ENCODE peak calls at places on chromosomes 5 and 9, in four cellular contexts. One of them, this sample, is unnamed.

GRCh38 chr9:109119439-109120203 is at the start of gene TMEM245:
- DNase-seq in retinal pigment epithelial cell: peak
- DNase-seq in HFFc6: peak
- DNase-seq in neural progenitor cell: peak
- DNase-seq in this sample: peak

GRCh38 chr5:5276471-5276870 is 136.3 kb downstream of the ADAMTS16 start:
- DNase-seq in neural progenitor cell: no peak
- DNase-seq in HFFc6: no peak
- DNase-seq in retinal pigment epithelial cell: peak
- DNase-seq in this sample: no peak

GRCh38 chr9:123115146-123115913 is 81.9 kb downstream of the GPR21 start:
- DNase-seq in retinal pigment epithelial cell: no peak
- DNase-seq in neural progenitor cell: no peak
- DNase-seq in HFFc6: no peak
- DNase-seq in this sample: no peak

GRCh38 chr5:95283022-95283615 is 1.8 kb downstream of the MCTP1 start:
- DNase-seq in retinal pigment epithelial cell: no peak
- DNase-seq in neural progenitor cell: peak
- DNase-seq in HFFc6: no peak
- DNase-seq in this sample: no peak

GRCh38 chr5:37086466-37087178 is 162.6 kb downstream of the CPLANE1 start:
- DNase-seq in HFFc6: peak
- DNase-seq in retinal pigment epithelial cell: no peak
- DNase-seq in neural progenitor cell: no peak
- DNase-seq in this sample: no peak

GRCh38 chr5:140261403-140262171 is 41.3 kb downstream of the PFDN1 start:
- DNase-seq in neural progenitor cell: no peak
- DNase-seq in HFFc6: peak
- DNase-seq in retinal pigment epithelial cell: peak
- DNase-seq in this sample: no peak

GRCh38 chr9:19946446-19947109 is 157.7 kb upstream of the SLC24A2 start:
- DNase-seq in HFFc6: peak
- DNase-seq in retinal pigment epithelial cell: no peak
- DNase-seq in neural progenitor cell: peak
- DNase-seq in this sample: no peak

GRCh38 chr5:103336967-103337366 is 78.4 kb downstream of the MACIR start:
- DNase-seq in neural progenitor cell: no peak
- DNase-seq in retinal pigment epithelial cell: no peak
- DNase-seq in HFFc6: no peak
- DNase-seq in this sample: no peak

GRCh38 chr5:147223951-147224791 is 10.7 kb upstream of the STK32A start:
- DNase-seq in HFFc6: peak
- DNase-seq in neural progenitor cell: peak
- DNase-seq in retinal pigment epithelial cell: no peak
- DNase-seq in this sample: no peak

DNA sequence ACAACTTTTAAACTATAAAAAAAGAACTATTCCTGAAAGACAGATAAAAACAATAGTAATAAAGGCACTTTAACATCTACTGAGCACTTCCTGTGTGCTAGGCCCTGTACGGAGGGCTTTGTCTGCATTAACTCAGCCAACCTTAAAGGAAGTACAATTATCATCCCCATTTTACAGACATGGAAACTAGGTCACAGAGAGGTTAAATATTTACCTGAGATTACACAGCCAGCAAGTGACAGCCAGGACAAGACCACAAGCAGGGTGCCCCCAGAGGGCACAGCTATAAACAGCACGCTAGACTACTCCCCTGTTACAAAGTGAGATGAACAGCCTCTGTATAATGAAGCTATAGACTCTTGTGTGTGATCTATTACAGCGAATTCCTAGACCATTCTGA is 25.5 kb downstream of the DDX31 start:
- DNase-seq in HFFc6: no peak
- DNase-seq in neural progenitor cell: peak
- DNase-seq in retinal pigment epithelial cell: no peak
- DNase-seq in this sample: no peak
- TF ChIP-seq CTCF in HFFc6: peak
- TF ChIP-seq CTCF in neural progenitor cell: peak
- TF ChIP-seq CTCF in retinal pigment epithelial cell: no peak
- TF ChIP-seq CTCF in this sample: no peak

GRCh38 chr5:168401226-168401625 is 85.0 kb upstream of the RARS1 start:
- DNase-seq in neural progenitor cell: no peak
- DNase-seq in retinal pigment epithelial cell: no peak
- DNase-seq in HFFc6: no peak
- DNase-seq in this sample: no peak

GRCh38 chr5:168400429-168401220 is 85.6 kb upstream of the RARS1 start:
- DNase-seq in retinal pigment epithelial cell: no peak
- DNase-seq in HFFc6: no peak
- DNase-seq in neural progenitor cell: no peak
- DNase-seq in this sample: no peak

GRCh38 chr5:168401880-168402279 is 84.4 kb upstream of the RARS1 start:
- DNase-seq in retinal pigment epithelial cell: no peak
- DNase-seq in HFFc6: no peak
- DNase-seq in neural progenitor cell: no peak
- DNase-seq in this sample: no peak

GRCh38 chr5:168407222-168407621 is 79.0 kb upstream of the RARS1 start:
- DNase-seq in HFFc6: no peak
- DNase-seq in neural progenitor cell: no peak
- DNase-seq in retinal pigment epithelial cell: no peak
- DNase-seq in this sample: no peak

GRCh38 chr5:168404366-168404765 is 81.9 kb upstream of the RARS1 start:
- DNase-seq in HFFc6: peak
- DNase-seq in retinal pigment epithelial cell: peak
- DNase-seq in neural progenitor cell: no peak
- DNase-seq in this sample: no peak
- TF ChIP-seq CTCF in HFFc6: peak
- TF ChIP-seq CTCF in retinal pigment epithelial cell: peak
- TF ChIP-seq CTCF in neural progenitor cell: no peak
- TF ChIP-seq CTCF in this sample: no peak

DNA sequence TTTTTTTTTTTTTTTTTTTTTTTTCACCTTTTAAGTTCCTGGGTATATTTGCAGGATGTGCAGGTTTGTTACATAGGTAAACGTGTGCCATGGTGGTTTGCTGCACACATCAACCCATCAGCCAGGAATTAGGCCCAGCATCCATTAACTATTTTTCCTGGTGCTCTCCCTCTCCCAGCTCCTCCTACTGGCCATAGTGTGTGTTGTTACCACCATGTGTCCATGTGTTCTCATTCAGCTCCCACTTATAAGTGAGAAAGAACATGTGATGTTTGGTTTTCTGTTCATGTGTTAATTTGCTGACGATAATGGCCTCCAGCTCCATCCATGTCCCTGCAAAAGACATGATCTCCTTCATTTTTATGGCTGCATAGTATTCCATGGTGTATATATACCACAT is 350.5 kb downstream of the MAN2A1 start:
- DNase-seq in HFFc6: no peak
- DNase-seq in neural progenitor cell: no peak
- DNase-seq in retinal pigment epithelial cell: no peak
- DNase-seq in this sample: no peak
- TF ChIP-seq CTCF in HFFc6: peak
- TF ChIP-seq CTCF in neural progenitor cell: no peak
- TF ChIP-seq CTCF in retinal pigment epithelial cell: peak
- TF ChIP-seq CTCF in this sample: no peak

GRCh38 chr9:137095664-137096517 is 9.1 kb downstream of the MAN1B1 start:
- DNase-seq in neural progenitor cell: no peak
- DNase-seq in retinal pigment epithelial cell: no peak
- DNase-seq in HFFc6: no peak
- DNase-seq in this sample: peak
- TF ChIP-seq CTCF in neural progenitor cell: no peak
- TF ChIP-seq CTCF in retinal pigment epithelial cell: peak
- TF ChIP-seq CTCF in HFFc6: peak
- TF ChIP-seq CTCF in this sample: peak

GRCh38 chr9:131395027-131395744 is 1.3 kb downstream of the PRRC2B start:
- DNase-seq in retinal pigment epithelial cell: no peak
- DNase-seq in neural progenitor cell: peak
- DNase-seq in HFFc6: peak
- DNase-seq in this sample: peak
- TF ChIP-seq CTCF in retinal pigment epithelial cell: no peak
- TF ChIP-seq CTCF in neural progenitor cell: no peak
- TF ChIP-seq CTCF in HFFc6: no peak
- TF ChIP-seq CTCF in this sample: no peak

GRCh38 chr5:180860887-180861822 is at the start of gene ZFP62:
- DNase-seq in retinal pigment epithelial cell: peak
- DNase-seq in neural progenitor cell: peak
- DNase-seq in HFFc6: peak
- DNase-seq in this sample: peak
- TF ChIP-seq CTCF in retinal pigment epithelial cell: no peak
- TF ChIP-seq CTCF in neural progenitor cell: peak
- TF ChIP-seq CTCF in HFFc6: peak
- TF ChIP-seq CTCF in this sample: no peak

GRCh38 chr9:22009563-22009867 is 410 bp upstream of the CDKN2B start:
- DNase-seq in retinal pigment epithelial cell: no peak
- DNase-seq in neural progenitor cell: no peak
- DNase-seq in HFFc6: no peak
- DNase-seq in this sample: no peak
- TF ChIP-seq CTCF in retinal pigment epithelial cell: peak
- TF ChIP-seq CTCF in neural progenitor cell: no peak
- TF ChIP-seq CTCF in HFFc6: no peak
- TF ChIP-seq CTCF in this sample: no peak

GRCh38 chr9:111481885-111482636 is 2.1 kb downstream of the ECPAS start:
- DNase-seq in HFFc6: peak
- DNase-seq in retinal pigment epithelial cell: no peak
- DNase-seq in neural progenitor cell: no peak
- DNase-seq in this sample: no peak

GRCh38 chr9:111484564-111484878 is 338 bp upstream of the ECPAS start:
- DNase-seq in HFFc6: no peak
- DNase-seq in neural progenitor cell: no peak
- DNase-seq in retinal pigment epithelial cell: no peak
- DNase-seq in this sample: no peak

GRCh38 chr9:111483419-111483861 is 743 bp downstream of the ECPAS start:
- DNase-seq in retinal pigment epithelial cell: no peak
- DNase-seq in HFFc6: no peak
- DNase-seq in neural progenitor cell: no peak
- DNase-seq in this sample: no peak

GRCh38 chr9:111482656-111483418 is 1.3 kb downstream of the ECPAS start:
- DNase-seq in neural progenitor cell: peak
- DNase-seq in HFFc6: peak
- DNase-seq in retinal pigment epithelial cell: no peak
- DNase-seq in this sample: peak

GRCh38 chr9:111483862-111484563 is at the start of gene ECPAS:
- DNase-seq in neural progenitor cell: peak
- DNase-seq in retinal pigment epithelial cell: no peak
- DNase-seq in HFFc6: peak
- DNase-seq in this sample: peak
- TF ChIP-seq CTCF in neural progenitor cell: peak
- TF ChIP-seq CTCF in retinal pigment epithelial cell: no peak
- TF ChIP-seq CTCF in HFFc6: no peak
- TF ChIP-seq CTCF in this sample: no peak

DNA sequence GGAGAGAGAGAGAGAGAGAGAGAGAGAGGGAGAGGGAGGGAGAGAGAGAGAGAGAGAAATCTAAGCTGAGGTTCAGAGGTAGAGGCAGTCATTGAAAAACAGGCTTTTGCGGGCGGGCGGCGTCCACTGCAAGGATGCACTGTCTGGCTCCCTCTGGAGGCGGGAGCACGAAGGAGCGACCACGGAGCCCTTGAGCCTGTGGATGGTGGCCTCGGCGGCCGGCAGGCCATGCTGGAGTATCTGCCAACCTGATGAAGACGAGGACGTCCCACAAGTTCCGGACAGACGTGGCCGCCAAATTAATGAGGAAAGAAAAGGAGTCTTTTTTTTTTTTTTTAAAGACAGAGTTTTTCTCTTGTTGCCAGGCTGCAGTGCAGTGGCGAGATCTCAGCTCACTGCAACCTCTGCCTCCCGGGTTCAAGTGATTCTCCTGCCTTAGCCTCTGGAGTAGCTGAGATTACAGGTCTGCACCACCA is 2.2 kb upstream of the CCDC125 start:
- DNase-seq in HFFc6: peak
- DNase-seq in neural progenitor cell: peak
- DNase-seq in retinal pigment epithelial cell: peak
- DNase-seq in this sample: peak
- TF ChIP-seq CTCF in HFFc6: peak
- TF ChIP-seq CTCF in neural progenitor cell: peak
- TF ChIP-seq CTCF in retinal pigment epithelial cell: peak
- TF ChIP-seq CTCF in this sample: peak

This sample was measured in natural killer cell.